ENCODE peak calls at places on chromosomes 3 and 15, in five cellular contexts. M is uterus, D is K562, J is transverse colon, X is prostate gland. B is an unnamed sample.

GRCh38 chr3:151479452-151479851 is 18.6 kb upstream of the IGSF10 start:
- DNase-seq in D (no peak), M (no peak), X (no peak), J (no peak), B (no peak)

GRCh38 chr15:52483712-52484111 is 45.0 kb downstream of the MYO5A start:
- DNase-seq in X (no peak), D (no peak), J (no peak), M (no peak), B (peak; percentile 35)

GRCh38 chr3:81580399-81580798 is 181.0 kb downstream of the GBE1 start:
- DNase-seq in X (no peak), J (no peak), M (no peak), D (no peak), B (no peak)

GRCh38 chr15:65634381-65634780 is 12.6 kb downstream of the SLC24A1 start:
- DNase-seq in D (no peak), M (no peak), X (no peak), J (no peak), B (no peak)

GRCh38 chr3:187085021-187085666 is 54.2 kb downstream of the RPL39L start:
- DNase-seq in X (no peak), J (no peak), M (no peak), D (no peak), B (peak; percentile 23)

GRCh38 chr3:123695731-123696640 is 111.1 kb upstream of the HACD2 start:
- DNase-seq in M (no peak), X (no peak), J (no peak), D (no peak), B (no peak)

GRCh38 chr3:73783811-73784210 is 159.1 kb upstream of the PDZRN3 start:
- DNase-seq in J (no peak), X (no peak), M (no peak), D (no peak), B (no peak)

GRCh38 chr15:85430406-85431204 is 50.2 kb downstream of the AKAP13 start:
- DNase-seq in D (no peak), M (no peak), X (no peak), J (no peak), B (no peak)

GRCh38 chr3:155815030-155815429 is 9.0 kb upstream of the C3orf33 start:
- DNase-seq in J (no peak), D (no peak), X (no peak), M (no peak), B (no peak)

GRCh38 chr3:19645093-19645492 is 288.9 kb downstream of the EFHB start:
- DNase-seq in D (no peak), M (no peak), J (no peak), X (no peak), B (no peak)

GRCh38 chr3:136778865-136779264 is 26.7 kb upstream of the STAG1 start:
- DNase-seq in J (no peak), M (no peak), D (no peak), X (no peak), B (no peak)

GRCh38 chr3:69671082-69671952 is 67.9 kb upstream of the MITF start:
- DNase-seq in J (no peak), X (peak; percentile 29), M (peak; percentile 45), D (peak; percentile 29), B (no peak)

GRCh38 chr3:117842086-117842485 is 1132.5 kb downstream of the TUSC7 start:
- DNase-seq in X (no peak), J (no peak), D (no peak), M (no peak), B (no peak)

GRCh38 chr3:150035910-150036661 is 65.4 kb upstream of the PFN2 start:
- DNase-seq in M (no peak), J (no peak), D (no peak), X (no peak), B (no peak)

GRCh38 chr3:170961616-170962400 is 53.4 kb upstream of the EIF5A2 start:
- DNase-seq in J (no peak), X (no peak), D (peak; percentile 15), M (no peak), B (no peak)

GRCh38 chr15:63250312-63250965 is 27.0 kb upstream of the APH1B start:
- DNase-seq in X (no peak), D (no peak), J (no peak), M (no peak), B (no peak)

GRCh38 chr3:16504242-16504641 is 9.3 kb downstream of the RFTN1 start:
- DNase-seq in X (no peak), M (no peak), D (no peak), J (no peak), B (no peak)

GRCh38 chr3:19937459-19938362 is 3.7 kb upstream of the EFHB start:
- DNase-seq in J (no peak), X (no peak), M (no peak), D (peak; percentile 27), B (no peak)

GRCh38 chr3:9976736-9977709 is 9.6 kb downstream of the EMC3 start:
- DNase-seq in D (peak; percentile 80), M (peak; percentile 87), X (peak; percentile 64), J (peak; percentile 55), B (peak; percentile 93)

GRCh38 chr15:66786708-66787471 is 84.9 kb downstream of the SMAD6 start:
- DNase-seq in M (peak; percentile 7), D (no peak), J (no peak), X (no peak), B (no peak)

GRCh38 chr3:87350367-87351199 is 74.2 kb upstream of the POU1F1 start:
- DNase-seq in X (peak; percentile 24), M (no peak), J (no peak), D (peak; percentile 43), B (no peak)

GRCh38 chr3:13561967-13562366 is 13.0 kb downstream of the FBLN2 start:
- DNase-seq in D (no peak), X (no peak), M (no peak), J (no peak), B (no peak)

GRCh38 chr3:14475601-14476000 is 64.5 kb downstream of the GRIP2 start:
- DNase-seq in M (no peak), X (no peak), J (no peak), D (no peak), B (no peak)

GRCh38 chr3:37730825-37731224 is 130.9 kb upstream of the CTDSPL start:
- DNase-seq in M (no peak), J (no peak), D (no peak), X (no peak), B (no peak)

GRCh38 chr15:76994496-76994895 is 430 bp upstream of the PSTPIP1 start:
- DNase-seq in D (no peak), X (no peak), J (peak; percentile 7), M (no peak), B (no peak)

GRCh38 chr3:14371573-14372474 is 30.6 kb upstream of the SLC6A6 start:
- DNase-seq in X (peak; percentile 82), J (peak; percentile 91), D (peak; percentile 93), M (peak; percentile 36), B (peak; percentile 93)

GRCh38 chr3:133125802-133126201 is 87.6 kb downstream of the TMEM108 start:
- DNase-seq in X (no peak), D (no peak), J (no peak), M (no peak), B (no peak)

GRCh38 chr3:133123636-133124035 is 85.4 kb downstream of the TMEM108 start:
- DNase-seq in X (no peak), J (no peak), M (no peak), D (no peak), B (no peak)

GRCh38 chr3:133127381-133127780 is 89.2 kb downstream of the TMEM108 start:
- DNase-seq in D (no peak), J (no peak), X (no peak), M (no peak), B (no peak)

GRCh38 chr3:133125171-133125570 is 87.0 kb downstream of the TMEM108 start:
- DNase-seq in M (no peak), X (no peak), J (no peak), D (no peak), B (no peak)

DNA sequence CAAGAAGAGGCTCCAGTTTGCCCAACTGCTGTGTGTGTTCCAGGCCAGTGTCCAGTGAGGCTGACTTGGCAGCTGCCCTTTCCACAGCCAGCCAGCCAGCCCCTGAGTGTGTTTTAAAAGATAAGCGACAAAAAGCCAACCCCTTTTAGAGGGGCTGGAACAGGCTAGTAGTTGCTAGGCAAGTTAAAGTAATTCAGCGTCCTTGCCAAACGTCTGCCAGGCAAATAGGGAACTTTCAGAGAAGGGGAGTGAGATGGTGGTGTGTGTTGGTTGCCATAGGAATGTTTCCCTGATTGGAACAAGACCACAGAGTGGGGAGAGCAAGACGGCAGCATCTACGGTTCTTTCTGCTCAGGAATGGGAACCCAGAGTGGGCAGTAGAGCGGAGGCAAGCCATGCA is 86.3 kb downstream of the TMEM108 start:
- DNase-seq in M (no peak), D (no peak), X (no peak), J (no peak), B (no peak)
- TF ChIP-seq POLR2A in M (no peak), D (no peak), X (no peak), J (no peak), B (no peak)

GRCh38 chr3:168095611-168096209 is at the start of gene GOLIM4:
- DNase-seq in D (peak; percentile 90), X (peak; percentile 94), J (peak; percentile 96), M (peak; percentile 92), B (peak; percentile 91)

GRCh38 chr3:168093790-168094189 is 1.9 kb downstream of the GOLIM4 start:
- DNase-seq in D (no peak), M (no peak), J (no peak), X (no peak), B (no peak)

GRCh38 chr3:168094580-168094876 is 1.2 kb downstream of the GOLIM4 start:
- DNase-seq in J (no peak), M (no peak), D (no peak), X (no peak), B (no peak)

GRCh38 chr3:168096210-168096795 is 579 bp upstream of the GOLIM4 start:
- DNase-seq in D (peak; percentile 44), X (no peak), M (no peak), J (peak; percentile 62), B (peak; percentile 86)

GRCh38 chr3:168094877-168095610 is 680 bp downstream of the GOLIM4 start:
- DNase-seq in D (peak; percentile 57), X (peak; percentile 31), M (peak; percentile 41), J (peak; percentile 72), B (peak; percentile 90)
- TF ChIP-seq CTCF in D (peak; percentile 29), X (peak; percentile 23), M (peak; percentile 8), J (peak; percentile 59), B (no peak)

DNA sequence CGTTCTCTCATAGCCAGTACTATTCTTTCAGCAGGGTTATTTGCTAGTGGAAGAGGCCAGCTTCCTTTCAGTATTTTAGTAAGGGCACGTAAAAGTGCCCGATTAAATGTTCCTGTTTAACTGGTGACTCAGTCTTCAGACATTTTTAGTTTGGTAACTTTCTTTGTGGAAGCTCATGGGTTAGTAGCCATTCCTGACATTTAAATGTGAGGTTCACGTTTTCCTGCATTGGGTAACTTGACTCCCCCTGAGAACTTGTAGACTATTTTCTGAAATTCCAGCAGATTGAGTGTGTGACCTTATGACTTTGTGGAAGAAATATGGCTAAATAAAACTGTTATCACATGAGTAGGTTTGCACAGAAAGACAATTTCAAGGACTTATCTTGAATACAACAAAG is 16.9 kb downstream of the ABHD2 start:
- DNase-seq in D (no peak), X (no peak), M (peak; percentile 46), J (no peak), B (no peak)
- TF ChIP-seq POLR2A in D (no peak), X (no peak), M (no peak), J (no peak), B (no peak)

DNA sequence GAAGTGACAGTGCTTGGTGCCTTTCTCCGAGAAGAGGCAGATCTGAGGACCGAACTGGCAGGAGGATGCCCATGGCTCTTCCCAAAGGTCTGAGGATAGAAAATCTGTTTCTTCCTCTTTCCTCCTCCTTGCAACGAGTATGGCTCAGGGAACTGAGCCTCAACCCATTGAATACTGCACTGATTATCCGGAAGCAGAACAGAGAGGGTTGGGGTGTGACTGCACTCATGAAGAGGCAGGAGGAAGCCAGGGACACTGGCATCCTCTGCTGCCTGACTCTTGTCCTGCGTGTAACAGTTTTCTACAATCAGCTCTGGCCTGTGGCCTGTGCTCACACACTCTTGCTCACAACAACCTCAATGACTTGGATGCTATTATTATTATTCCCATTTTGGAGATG is 38.9 kb downstream of the KIF9 start:
- DNase-seq in J (no peak), M (no peak), D (no peak), X (no peak), B (no peak)
- TF ChIP-seq CTCF in J (no peak), M (no peak), D (no peak), X (no peak), B (no peak)